ENCODE peak calls at places on chromosomes 7 and 10, in eight cellular contexts. Q, X, T, W, J, O, U and M are unnamed samples.

GRCh38 chr7:92135100-92135429 is 788 bp upstream of the CYP51A1 start:
- DNase-seq in Q (peak; percentile 34), X (no peak), T (no peak), W (peak; percentile 55), J (no peak), O (no peak), U (no peak), M (no peak)

GRCh38 chr7:90825779-90826178 is 229.7 kb downstream of the CDK14 start:
- DNase-seq in Q (peak; percentile 77), X (no peak), T (no peak), W (peak; percentile 86), J (no peak), O (no peak), U (no peak), M (no peak)

GRCh38 chr7:1611708-1612241 is 41.9 kb upstream of the PSMG3 start:
- DNase-seq in Q (peak; percentile 93), X (no peak), T (peak; percentile 72), W (peak; percentile 92), J (no peak), O (peak; percentile 87), U (no peak), M (peak; percentile 10)

GRCh38 chr7:145848691-145849090 is 267.9 kb upstream of the CNTNAP2 start:
- DNase-seq in Q (no peak), X (no peak), T (no peak), W (no peak), J (no peak), O (no peak), U (no peak), M (no peak)

GRCh38 chr7:25171516-25171915 is 46.5 kb upstream of the CYCS start:
- DNase-seq in Q (no peak), X (no peak), T (no peak), W (no peak), J (no peak), O (no peak), U (no peak), M (no peak)

GRCh38 chr10:78301481-78301880 is 267.8 kb downstream of the RPS24 start:
- DNase-seq in Q (no peak), X (no peak), T (no peak), W (no peak), J (no peak), O (no peak), U (peak; percentile 62), M (no peak)

GRCh38 chr7:3371601-3372000 is 70.5 kb downstream of the SDK1 start:
- DNase-seq in Q (peak; percentile 46), X (no peak), T (no peak), W (no peak), J (no peak), O (no peak), U (no peak), M (no peak)

GRCh38 chr10:104043185-104043830 is 42.4 kb downstream of the COL17A1 start:
- DNase-seq in Q (peak; percentile 43), X (no peak), T (no peak), W (no peak), J (no peak), O (no peak), U (peak; percentile 15), M (no peak)

GRCh38 chr10:86803156-86803555 is 46.7 kb downstream of the BMPR1A start:
- DNase-seq in Q (peak; percentile 56), X (no peak), T (no peak), W (peak; percentile 24), J (no peak), O (no peak), U (no peak), M (no peak)

GRCh38 chr7:2109936-2110585 is 122.7 kb downstream of the MAD1L1 start:
- DNase-seq in Q (peak; percentile 98), X (peak; percentile 68), T (peak; percentile 86), W (peak; percentile 97), J (no peak), O (peak; percentile 84), U (no peak), M (peak; percentile 61)

GRCh38 chr7:86745019-86745745 is 101.5 kb downstream of the GRM3 start:
- DNase-seq in Q (peak; percentile 0), X (no peak), T (no peak), W (no peak), J (no peak), O (no peak), U (no peak), M (no peak)

GRCh38 chr10:82942572-82943091 is 1067.6 kb downstream of the NRG3 start:
- DNase-seq in Q (peak; percentile 71), X (peak; percentile 11), T (no peak), W (peak; percentile 37), J (peak; percentile 20), O (no peak), U (no peak), M (no peak)

GRCh38 chr7:110257673-110258072 is 833.3 kb upstream of the LRRN3 start:
- DNase-seq in Q (no peak), X (no peak), T (no peak), W (no peak), J (no peak), O (no peak), U (no peak), M (no peak)

GRCh38 chr10:30413996-30414576 is 19.9 kb upstream of the MAP3K8 start:
- DNase-seq in Q (peak; percentile 47), X (no peak), T (peak; percentile 63), W (peak; percentile 83), J (no peak), O (no peak), U (no peak), M (no peak)

GRCh38 chr7:112442210-112442609 is 8.1 kb upstream of the IFRD1 start:
- DNase-seq in Q (no peak), X (no peak), T (no peak), W (no peak), J (no peak), O (no peak), U (no peak), M (no peak)

GRCh38 chr7:33939121-33939520 is 33.8 kb downstream of the BMPER start:
- DNase-seq in Q (no peak), X (no peak), T (no peak), W (no peak), J (no peak), O (no peak), U (no peak), M (no peak)

GRCh38 chr10:122199070-122199469 is 72.0 kb upstream of the BTBD16 start:
- DNase-seq in Q (no peak), X (no peak), T (no peak), W (no peak), J (peak; percentile 60), O (no peak), U (no peak), M (no peak)

GRCh38 chr7:127959770-127960169 is 71.5 kb downstream of the LRRC4 start:
- DNase-seq in Q (no peak), X (no peak), T (no peak), W (no peak), J (no peak), O (no peak), U (no peak), M (no peak)

GRCh38 chr10:119688033-119688508 is 36.9 kb downstream of the BAG3 start:
- DNase-seq in Q (no peak), X (no peak), T (no peak), W (no peak), J (no peak), O (no peak), U (no peak), M (no peak)

GRCh38 chr7:11317766-11318165 is 344.1 kb downstream of the PHF14 start:
- DNase-seq in Q (no peak), X (no peak), T (no peak), W (no peak), J (no peak), O (no peak), U (no peak), M (no peak)

DNA sequence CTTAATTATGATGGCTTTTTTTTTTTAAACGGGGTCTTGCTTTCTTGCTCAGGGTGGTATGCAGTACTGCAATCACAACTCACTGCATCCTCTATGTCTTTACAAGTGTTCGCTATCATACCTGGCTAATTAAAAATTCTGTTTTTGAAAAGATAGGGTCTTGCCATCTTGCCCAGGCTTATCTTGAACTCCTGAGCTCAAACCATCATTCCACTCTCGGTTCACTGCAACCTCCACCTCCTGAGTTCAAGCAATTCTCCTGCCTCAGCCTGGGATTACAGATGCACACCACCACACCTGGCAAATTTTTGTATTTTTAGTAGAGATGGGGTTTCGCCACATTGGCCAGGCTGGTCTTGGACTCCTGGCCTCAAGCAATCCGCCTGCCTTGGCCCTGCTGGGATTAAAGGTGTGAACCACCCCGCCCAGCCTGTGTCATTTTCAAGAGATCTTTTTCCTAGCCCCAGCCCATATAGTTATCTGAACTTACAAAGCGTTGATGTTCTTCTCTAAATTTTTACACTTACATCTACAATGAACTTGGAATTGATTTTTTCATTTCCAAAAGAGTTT is 6.0 kb downstream of the HNRNPF start:
- DNase-seq in Q (no peak), X (no peak), T (no peak), W (no peak), J (no peak), O (no peak), U (no peak), M (no peak)
- H3K4me3 ChIP-seq in Q (no peak overlapping the region), X (no peak overlapping the region), T (peak overlapping the region; percentile 98), W (no peak overlapping the region), J (no peak overlapping the region), O (peak overlapping the region; percentile 21), U (no peak overlapping the region), M (no peak overlapping the region)

GRCh38 chr7:151637781-151638261 is 118.1 kb upstream of the RHEB start:
- DNase-seq in Q (peak; percentile 74), X (no peak), T (no peak), W (no peak), J (no peak), O (no peak), U (peak; percentile 80), M (peak; percentile 26)
- H3K4me3 ChIP-seq in Q (no peak overlapping the region), X (no peak overlapping the region), T (no peak overlapping the region), W (no peak overlapping the region), J (peak overlapping the region; percentile 26), O (no peak overlapping the region), U (no peak overlapping the region), M (no peak overlapping the region)

DNA sequence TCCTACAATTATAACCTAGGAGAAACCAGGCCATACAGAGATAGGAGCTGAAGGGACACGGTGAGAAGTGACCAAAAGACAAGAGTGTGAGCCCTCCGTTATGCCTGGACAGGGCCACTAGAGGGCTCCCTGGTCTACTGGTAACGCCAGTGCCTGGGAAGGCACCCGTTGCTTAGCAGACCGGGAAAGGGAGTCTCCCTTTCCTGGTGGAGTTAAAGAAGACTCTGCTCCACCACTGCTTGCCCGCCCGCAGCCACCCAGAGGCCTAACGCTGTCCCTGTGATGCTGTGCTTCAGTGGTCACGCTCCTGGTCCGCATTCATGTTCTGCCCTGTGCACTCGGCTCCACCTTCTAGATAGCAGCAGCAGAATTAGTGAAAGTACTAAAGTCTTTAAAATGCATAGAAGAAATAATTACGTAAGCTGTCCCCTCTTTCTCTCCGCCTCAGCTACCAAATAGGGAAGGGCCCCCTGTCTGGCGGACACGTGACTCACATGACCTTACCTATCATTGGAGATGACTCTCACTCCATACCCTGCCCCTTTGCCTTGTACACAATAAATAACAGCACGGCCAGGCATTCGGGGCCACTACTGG is 34.8 kb downstream of the GRID2IP start:
- DNase-seq in Q (peak; percentile 71), X (peak; percentile 65), T (peak; percentile 74), W (peak; percentile 91), J (peak; percentile 81), O (peak; percentile 55), U (peak; percentile 89), M (peak; percentile 55)
- H3K4me3 ChIP-seq in Q (peak overlapping the region; percentile 33), X (peak overlapping the region; percentile 36), T (no peak overlapping the region), W (peak overlapping the region; percentile 47), J (peak overlapping the region; percentile 45), O (no peak overlapping the region), U (peak overlapping the region; percentile 23), M (no peak overlapping the region)

DNA sequence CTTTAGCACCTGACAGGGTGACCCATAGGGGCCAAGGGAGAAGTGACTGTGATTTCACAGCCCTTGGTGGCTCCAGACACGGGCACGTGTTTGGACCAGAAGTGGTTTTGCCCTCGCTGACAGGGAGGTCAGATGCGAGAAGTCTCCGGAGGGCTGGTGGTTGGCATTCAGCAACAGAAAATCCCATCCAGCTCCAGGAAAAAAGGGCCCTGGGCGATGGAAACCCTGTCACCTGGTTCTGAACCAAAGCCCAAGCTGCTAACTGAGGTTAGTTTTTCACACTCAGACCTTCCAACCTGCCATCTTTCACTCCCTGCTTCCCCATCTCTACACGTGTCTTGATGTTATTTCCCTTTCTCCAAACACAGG is 272.9 kb downstream of the TRIL start:
- DNase-seq in Q (no peak), X (no peak), T (no peak), W (no peak), J (peak; percentile 34), O (no peak), U (peak; percentile 72), M (no peak)
- H3K4me3 ChIP-seq in Q (no peak overlapping the region), X (no peak overlapping the region), T (peak overlapping the region; percentile 64), W (peak overlapping the region; percentile 94), J (peak overlapping the region; percentile 68), O (peak overlapping the region; percentile 80), U (no peak overlapping the region), M (peak overlapping the region; percentile 34)